ENCODE peak calls at places on chromosomes 3 and 15, in eight cellular contexts. S is upper lobe of left lung; N is AG10803; E is A549; D is adrenal gland; W is astrocyte; G is psoas muscle; C is CD8-positive, alpha-beta T cell. I is an unnamed sample.

GRCh38 chr15:38886315-38887163 is 321.9 kb upstream of the RASGRP1 start:
- DNase-seq in D (no peak), C (no peak), N (peak), S (no peak), E (peak), G (no peak), W (peak), I (peak)

GRCh38 chr3:141294848-141295247 is 63.2 kb downstream of the PXYLP1 start:
- DNase-seq in G (no peak), D (no peak), E (peak), C (no peak), N (peak), S (no peak), W (peak), I (peak)

GRCh38 chr15:74620636-74621545 is 5.3 kb downstream of the CLK3 start:
- DNase-seq in G (peak), S (peak), E (peak), W (peak), C (peak), N (peak), D (peak), I (peak)

GRCh38 chr15:41567870-41568269 is 8.9 kb downstream of the TYRO3 start:
- DNase-seq in W (no peak), D (no peak), S (no peak), G (no peak), C (no peak), N (no peak), E (no peak), I (no peak)

GRCh38 chr15:78628227-78628626 is 7.4 kb upstream of the CHRNA3 start:
- DNase-seq in W (no peak), C (no peak), S (no peak), E (no peak), G (no peak), N (no peak), D (no peak), I (no peak)

GRCh38 chr3:48002787-48003186 is 13.4 kb downstream of the MAP4 start:
- DNase-seq in S (no peak), G (no peak), N (no peak), W (no peak), E (no peak), C (no peak), D (no peak), I (no peak)

GRCh38 chr3:23738946-23739345 is 66.8 kb upstream of the UBE2E1 start:
- DNase-seq in C (no peak), E (no peak), S (no peak), N (no peak), D (no peak), G (no peak), W (peak), I (no peak)

GRCh38 chr15:32033186-32033890 is 3.0 kb downstream of the CHRNA7 start:
- DNase-seq in E (no peak), D (no peak), S (no peak), G (no peak), W (no peak), N (no peak), C (no peak), I (no peak)

GRCh38 chr3:66095295-66096001 is 56.7 kb upstream of the MAGI1 start:
- DNase-seq in N (peak), D (no peak), C (no peak), G (no peak), E (no peak), W (no peak), S (no peak), I (peak)

GRCh38 chr3:52250122-52250521 is 4.6 kb downstream of the PPM1M start:
- DNase-seq in G (no peak), C (peak), E (no peak), D (no peak), N (no peak), W (no peak), S (no peak), I (no peak)

GRCh38 chr3:45964139-45964538 is 20.9 kb downstream of the CXCR6 start:
- DNase-seq in D (no peak), E (no peak), N (no peak), W (no peak), C (no peak), S (no peak), G (no peak), I (no peak)

GRCh38 chr15:101391981-101392566 is 97.0 kb upstream of the SNRPA1 start:
- DNase-seq in C (no peak), E (no peak), N (no peak), S (no peak), G (no peak), W (no peak), D (no peak), I (no peak)

GRCh38 chr3:69806735-69807438 is 67.6 kb downstream of the MITF start:
- DNase-seq in D (no peak), E (no peak), N (peak), G (no peak), C (no peak), S (no peak), W (peak), I (no peak)

GRCh38 chr3:107596639-107597038 is 73.9 kb downstream of the BBX start:
- DNase-seq in G (no peak), C (no peak), D (no peak), S (no peak), W (no peak), E (no peak), N (no peak), I (no peak)

GRCh38 chr3:12286927-12287726 is 1.7 kb upstream of the PPARG start:
- DNase-seq in G (peak), C (no peak), N (no peak), E (no peak), D (no peak), W (no peak), S (peak), I (no peak)

GRCh38 chr15:66860844-66861243 is 158.8 kb downstream of the SMAD6 start:
- DNase-seq in E (no peak), S (no peak), N (peak), W (no peak), G (no peak), C (no peak), D (no peak), I (no peak)

GRCh38 chr3:70947584-70947983 is 635.1 kb upstream of the MDFIC2 start:
- DNase-seq in C (no peak), N (peak), W (peak), E (no peak), D (peak), G (no peak), S (no peak), I (peak)

GRCh38 chr3:63814300-63814699 is 4.8 kb upstream of the C3orf49 start:
- DNase-seq in S (no peak), W (peak), G (no peak), C (no peak), D (no peak), E (no peak), N (no peak), I (peak)

GRCh38 chr15:89002830-89003229 is 85.4 kb upstream of the ABHD2 start:
- DNase-seq in W (no peak), N (no peak), G (no peak), S (no peak), C (no peak), D (no peak), E (no peak), I (no peak)

GRCh38 chr15:89002281-89002761 is 85.9 kb upstream of the ABHD2 start:
- DNase-seq in C (no peak), N (peak), D (no peak), W (peak), S (no peak), E (peak), G (no peak), I (peak)

GRCh38 chr15:89004726-89005030 is 83.6 kb upstream of the ABHD2 start:
- DNase-seq in E (no peak), G (no peak), C (no peak), S (no peak), W (no peak), D (no peak), N (no peak), I (no peak)

GRCh38 chr15:89007989-89008388 is 80.3 kb upstream of the ABHD2 start:
- DNase-seq in E (no peak), N (no peak), S (no peak), G (no peak), C (no peak), D (no peak), W (no peak), I (no peak)

DNA sequence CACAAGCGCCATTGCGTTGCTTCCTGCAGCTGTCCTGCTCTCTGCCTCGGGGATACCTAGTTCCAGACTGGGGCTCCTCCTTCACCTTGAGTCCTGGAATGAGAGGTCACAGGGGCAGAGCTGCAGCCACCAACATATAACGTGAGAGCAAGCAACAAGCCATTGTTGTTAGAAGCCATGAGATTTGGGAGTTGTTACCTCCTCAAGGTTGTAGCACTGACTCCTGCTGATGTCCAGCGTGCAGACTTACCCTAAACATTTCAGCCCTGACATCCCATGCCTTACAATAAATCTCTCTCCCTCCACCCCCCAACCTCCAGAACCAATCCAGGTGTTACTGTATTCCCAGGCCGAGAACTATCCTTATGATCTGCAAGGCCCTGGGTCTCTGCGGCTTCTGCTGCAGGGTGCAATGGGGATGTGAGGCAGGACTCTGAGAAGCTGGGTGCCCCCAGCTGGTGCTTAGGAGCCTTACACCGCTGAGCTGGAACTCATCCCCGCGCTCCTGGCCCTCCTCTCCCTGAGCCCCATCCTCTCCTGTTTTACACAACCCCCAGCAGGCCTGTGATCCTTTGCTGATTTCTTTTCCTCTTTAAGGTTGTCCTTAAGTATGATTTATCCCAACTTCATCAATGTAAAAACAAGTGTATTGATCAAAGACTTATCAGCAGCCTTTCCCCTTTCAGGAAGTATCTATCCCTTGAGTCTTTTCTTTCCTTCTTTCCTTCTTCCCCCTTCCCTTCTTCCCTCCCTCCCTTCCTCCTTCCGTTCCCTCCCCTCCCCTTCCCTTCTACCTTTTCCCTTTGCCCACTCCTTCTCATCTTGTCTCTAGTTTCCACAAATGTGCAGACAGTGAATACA is 84.2 kb upstream of the ABHD2 start:
- DNase-seq in G (peak), C (no peak), N (peak), S (no peak), E (peak), D (peak), W (peak), I (peak)
- TF ChIP-seq CTCF in G (peak), C (no peak), N (peak), S (no peak), E (peak), D (no peak), W (peak), I (peak)

GRCh38 chr3:146505496-146505895 is 36.1 kb upstream of the PLSCR2 start:
- DNase-seq in N (peak), W (no peak), G (no peak), S (no peak), E (no peak), D (no peak), C (no peak), I (peak)

GRCh38 chr3:146501752-146502151 is 32.4 kb upstream of the PLSCR2 start:
- DNase-seq in S (no peak), W (no peak), N (no peak), D (no peak), C (no peak), G (no peak), E (no peak), I (no peak)

GRCh38 chr3:146504546-146505197 is 35.3 kb upstream of the PLSCR2 start:
- DNase-seq in W (no peak), S (no peak), D (no peak), C (no peak), G (no peak), E (no peak), N (no peak), I (no peak)

GRCh38 chr3:146502887-146503458 is 33.6 kb upstream of the PLSCR2 start:
- DNase-seq in E (no peak), S (no peak), D (no peak), G (no peak), W (peak), C (no peak), N (no peak), I (peak)

GRCh38 chr3:146503459-146504202 is 34.3 kb upstream of the PLSCR2 start:
- DNase-seq in G (no peak), S (no peak), N (peak), C (no peak), E (peak), D (no peak), W (peak), I (peak)
- H3K4me3 ChIP-seq in G (no peak), S (no peak), N (no peak), C (no peak), E (no peak), D (no peak), W (peak), I (no peak)

GRCh38 chr15:68751622-68752021 is 69.1 kb downstream of the ANP32A start:
- DNase-seq in N (no peak), D (no peak), E (no peak), W (no peak), S (no peak), C (no peak), G (no peak), I (no peak)

DNA sequence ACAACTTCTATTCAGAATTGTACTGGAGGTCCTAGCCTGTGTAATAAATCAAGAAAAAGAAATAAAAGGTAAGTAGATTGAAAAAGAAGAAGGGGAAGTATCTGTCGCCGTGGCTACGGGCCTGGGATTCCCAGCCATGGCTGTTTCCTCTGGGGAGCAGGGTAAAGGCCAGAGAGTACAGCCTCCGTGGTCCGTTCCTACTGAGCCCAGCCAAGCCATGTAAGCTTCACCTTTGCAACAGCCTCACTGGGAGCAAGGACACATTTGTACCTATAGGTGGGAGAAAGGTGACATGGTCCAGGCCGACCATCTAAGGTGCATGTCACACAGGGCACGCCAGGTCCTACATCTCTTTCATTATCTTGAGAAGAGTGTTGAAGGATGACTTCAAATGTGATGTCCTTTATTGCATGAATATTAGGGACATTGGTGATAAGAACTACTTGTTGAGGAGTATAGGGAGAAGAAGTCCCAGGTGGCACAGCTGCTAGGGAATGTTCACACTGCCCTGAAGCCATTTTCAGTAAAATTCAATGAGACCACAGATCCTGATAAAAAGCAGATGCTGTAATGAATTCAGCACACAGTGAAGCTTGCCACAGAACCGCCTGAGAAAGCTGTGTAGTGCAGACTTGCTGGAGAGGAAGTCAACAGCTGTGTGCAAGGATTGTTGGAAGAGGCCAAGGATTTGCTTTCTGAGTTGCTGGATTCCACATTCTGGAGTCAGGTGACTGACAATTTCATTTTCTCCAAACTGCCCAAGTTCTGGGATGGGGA is 71.1 kb downstream of the ANP32A start:
- DNase-seq in C (no peak), G (no peak), N (peak), E (no peak), S (no peak), W (no peak), D (no peak), I (peak)
- TF ChIP-seq CTCF in C (no peak), G (no peak), N (no peak), E (no peak), S (no peak), W (no peak), D (no peak), I (no peak)

GRCh38 chr3:178382388-178383061 is 153.7 kb upstream of the KCNMB2 start:
- DNase-seq in E (no peak), G (no peak), C (no peak), N (peak), D (peak), W (peak), S (no peak), I (peak)
- H3K4me3 ChIP-seq in E (no peak), G (no peak), C (no peak), N (no peak), D (no peak), W (no peak), S (no peak), I (no peak)

GRCh38 chr15:24761704-24762302 is 86.2 kb downstream of the NPAP1 start:
- DNase-seq in D (no peak), E (no peak), N (peak), S (no peak), C (no peak), W (peak), G (no peak), I (peak)
- TF ChIP-seq CTCF in D (no peak), E (no peak), N (peak), S (peak), C (no peak), W (peak), G (no peak), I (peak)

GRCh38 chr15:79966634-79967330 is 4.2 kb downstream of the BCL2A1 start:
- DNase-seq in S (no peak), W (no peak), G (no peak), E (no peak), D (no peak), N (no peak), C (no peak), I (no peak)

GRCh38 chr15:79970921-79971434 is at the start of gene BCL2A1:
- DNase-seq in W (peak), S (no peak), N (peak), E (peak), G (no peak), C (peak), D (no peak), I (peak)

GRCh38 chr15:79967331-79968182 is 3.4 kb downstream of the BCL2A1 start:
- DNase-seq in G (no peak), W (peak), S (no peak), D (no peak), N (no peak), E (no peak), C (no peak), I (no peak)

GRCh38 chr15:79965836-79966630 is 5.0 kb downstream of the BCL2A1 start:
- DNase-seq in C (no peak), E (no peak), N (peak), G (no peak), S (no peak), W (peak), D (no peak), I (no peak)

GRCh38 chr15:79969175-79969574 is 1.8 kb downstream of the BCL2A1 start:
- DNase-seq in D (no peak), S (no peak), C (no peak), G (no peak), E (no peak), W (no peak), N (no peak), I (no peak)
- H3K4me3 ChIP-seq in D (no peak), S (peak), C (peak), G (no peak), E (peak), W (no peak), N (no peak), I (no peak)

I was measured in fibroblast of pulmonary artery.